ENCODE peak calls at places on chromosome 1, in six cellular contexts. I is effector CD4-positive, alpha-beta T cell; L is AG20443; U is activated naive CD4-positive, alpha-beta T cell; X is kidney; A is NCI-H345. H is an unnamed sample.

GRCh38 chr1:22700121-22700520 is 10.5 kb upstream of the EPHB2 start:
- DNase-seq in A (no peak), U (no peak), X (no peak), L (no peak), I (no peak), H (peak)

GRCh38 chr1:34977210-34977471 is 8.0 kb downstream of the TMEM35B start:
- DNase-seq in X (peak), A (no peak), I (no peak), L (no peak), U (no peak), H (no peak)

GRCh38 chr1:6103854-6104530 is 58.3 kb downstream of the KCNAB2 start:
- DNase-seq in I (no peak), A (no peak), U (no peak), X (peak), L (no peak), H (no peak)

GRCh38 chr1:193614817-193615216 is 428.4 kb upstream of the B3GALT2 start:
- DNase-seq in I (no peak), A (no peak), X (no peak), U (no peak), L (no peak), H (no peak)

GRCh38 chr1:202086579-202087350 is 36.0 kb upstream of the GPR37L1 start:
- DNase-seq in X (peak), L (no peak), U (no peak), I (no peak), A (peak), H (peak)

GRCh38 chr1:154514066-154514553 is 11.9 kb upstream of the SHE start:
- DNase-seq in I (no peak), U (no peak), L (no peak), A (no peak), X (no peak), H (no peak)

GRCh38 chr1:12708956-12709555 is 6.9 kb upstream of the AADACL3 start:
- DNase-seq in X (no peak), L (peak), I (no peak), A (no peak), U (no peak), H (no peak)

GRCh38 chr1:247857069-247857985 is at the start of gene TRIM58:
- DNase-seq in I (no peak), X (peak), A (no peak), U (no peak), L (peak), H (no peak)

GRCh38 chr1:56120021-56120420 is 459.3 kb downstream of the PLPP3 start:
- DNase-seq in U (no peak), L (no peak), A (no peak), X (no peak), I (no peak), H (no peak)

GRCh38 chr1:59142663-59143487 is 154.0 kb upstream of the FGGY start:
- DNase-seq in U (no peak), L (peak), X (no peak), I (no peak), A (no peak), H (peak)

GRCh38 chr1:161258439-161259386 is at the start of gene PCP4L1:
- DNase-seq in U (peak), A (peak), X (peak), I (no peak), L (peak), H (peak)

GRCh38 chr1:103529746-103530145 is 4.2 kb downstream of the RNPC3 start:
- DNase-seq in U (no peak), I (peak), X (peak), A (no peak), L (no peak), H (no peak)

GRCh38 chr1:12450831-12451559 is 167.0 kb downstream of the DHRS3 start:
- DNase-seq in I (no peak), A (no peak), X (no peak), L (no peak), U (no peak), H (no peak)

GRCh38 chr1:200963076-200963475 is 60.4 kb downstream of the KIF21B start:
- DNase-seq in X (peak), L (no peak), U (no peak), I (no peak), A (no peak), H (no peak)

GRCh38 chr1:212225416-212225815 is 59.8 kb upstream of the PPP2R5A start:
- DNase-seq in U (no peak), X (no peak), L (no peak), A (no peak), I (peak), H (no peak)

GRCh38 chr1:32636793-32637561 is 13.4 kb downstream of the ZBTB8OS start:
- DNase-seq in I (no peak), X (no peak), A (no peak), U (no peak), L (no peak), H (no peak)

GRCh38 chr1:116873680-116874271 is 35.9 kb upstream of the PTGFRN start:
- DNase-seq in U (no peak), X (no peak), I (no peak), L (no peak), A (no peak), H (no peak)

GRCh38 chr1:87620807-87621206 is 292.1 kb downstream of the LMO4 start:
- DNase-seq in X (no peak), L (no peak), U (no peak), I (no peak), A (no peak), H (no peak)

GRCh38 chr1:58627221-58627620 is 50.2 kb upstream of the TACSTD2 start:
- DNase-seq in U (no peak), L (no peak), X (no peak), I (no peak), A (no peak), H (no peak)

GRCh38 chr1:24481098-24481497 is 21.5 kb upstream of the RCAN3 start:
- DNase-seq in I (peak), U (no peak), X (no peak), L (no peak), A (no peak), H (no peak)

GRCh38 chr1:77370161-77370560 is 88.3 kb downstream of the AK5 start:
- DNase-seq in I (no peak), L (no peak), X (no peak), A (no peak), U (no peak), H (no peak)

GRCh38 chr1:8871539-8871935 is 6.9 kb downstream of the ENO1 start:
- DNase-seq in X (no peak), I (no peak), U (no peak), L (no peak), A (peak), H (peak)

GRCh38 chr1:85822696-85823095 is 114.5 kb upstream of the ZNHIT6 start:
- DNase-seq in A (no peak), I (no peak), X (no peak), L (no peak), U (no peak), H (no peak)

GRCh38 chr1:151511636-151512215 is 539 bp downstream of the CGN start:
- DNase-seq in A (peak), X (peak), I (peak), U (no peak), L (peak), H (peak)

GRCh38 chr1:26411624-26412074 is 1.0 kb downstream of the LIN28A start:
- DNase-seq in X (no peak), U (no peak), L (no peak), A (no peak), I (no peak), H (no peak)